ENCODE peak calls at places on chromosome 20, in six cellular contexts. I is HepG2, Q is GM12878, R is H1, T is K562, Z is GM23338. B is an unnamed sample.

GRCh38 chr20:2747676-2748235 is 52.7 kb downstream of the CPXM1 start:
- DNase-seq in I (no peak), Q (no peak), R (no peak), T (no peak), Z (no peak), B (no peak)

GRCh38 chr20:25539742-25540201 is 45.6 kb downstream of the NINL start:
- DNase-seq in I (no peak), Q (no peak), R (no peak), T (no peak), Z (no peak), B (no peak)

GRCh38 chr20:13684566-13685222 is 46.0 kb upstream of the TASP1 start:
- DNase-seq in I (no peak), Q (peak), R (no peak), T (no peak), Z (no peak), B (no peak)

GRCh38 chr20:34364013-34364382 is 925 bp downstream of the ITCH start:
- DNase-seq in I (no peak), Q (no peak), R (no peak), T (no peak), Z (no peak), B (no peak)

GRCh38 chr20:23671479-23671878 is 17.4 kb downstream of the CST4 start:
- DNase-seq in I (no peak), Q (no peak), R (no peak), T (no peak), Z (no peak), B (no peak)

GRCh38 chr20:25076731-25077609 is 5.0 kb downstream of the VSX1 start:
- DNase-seq in I (peak), Q (no peak), R (no peak), T (no peak), Z (peak), B (no peak)

GRCh38 chr20:46229478-46229877 is 78.8 kb downstream of the CDH22 start:
- DNase-seq in I (no peak), Q (no peak), R (no peak), T (no peak), Z (peak), B (no peak)

GRCh38 chr20:21237956-21238355 is 65.2 kb upstream of the XRN2 start:
- DNase-seq in I (no peak), Q (no peak), R (no peak), T (no peak), Z (no peak), B (no peak)

GRCh38 chr20:57849126-57849867 is 139.5 kb upstream of the PMEPA1 start:
- DNase-seq in I (no peak), Q (no peak), R (peak), T (no peak), Z (no peak), B (no peak)

GRCh38 chr20:20956586-20956985 is 149.6 kb downstream of the LINC00237 start:
- DNase-seq in I (no peak), Q (no peak), R (no peak), T (no peak), Z (no peak), B (no peak)

GRCh38 chr20:63441777-63442493 is 30.5 kb downstream of the KCNQ2 start:
- DNase-seq in I (peak), Q (peak), R (peak), T (no peak), Z (peak), B (peak)

GRCh38 chr20:58945967-58946631 is 35.0 kb upstream of the NELFCD start:
- DNase-seq in I (no peak), Q (no peak), R (no peak), T (no peak), Z (no peak), B (no peak)

GRCh38 chr20:16013631-16014030 is 559.6 kb downstream of the KIF16B start:
- DNase-seq in I (no peak), Q (no peak), R (no peak), T (no peak), Z (no peak), B (no peak)

GRCh38 chr20:4898845-4899244 is 102.5 kb downstream of the SLC23A2 start:
- DNase-seq in I (no peak), Q (no peak), R (no peak), T (no peak), Z (no peak), B (no peak)

GRCh38 chr20:44171775-44172571 is 15.0 kb downstream of the JPH2 start:
- DNase-seq in I (no peak), Q (no peak), R (no peak), T (no peak), Z (no peak), B (no peak)

GRCh38 chr20:58340151-58340550 is 30.6 kb downstream of the RAB22A start:
- DNase-seq in I (no peak), Q (no peak), R (no peak), T (no peak), Z (no peak), B (no peak)

GRCh38 chr20:5766085-5766764 is 16.0 kb downstream of the SHLD1 start:
- DNase-seq in I (no peak), Q (no peak), R (no peak), T (no peak), Z (no peak), B (no peak)

GRCh38 chr20:53678315-53678989 is 84.8 kb upstream of the ZNF217 start:
- DNase-seq in I (no peak), Q (no peak), R (no peak), T (no peak), Z (no peak), B (no peak)

GRCh38 chr20:48184229-48184628 is 398.9 kb upstream of the SULF2 start:
- DNase-seq in I (no peak), Q (no peak), R (no peak), T (no peak), Z (no peak), B (no peak)

GRCh38 chr20:61938839-61939690 is 126.6 kb downstream of the TAF4 start:
- DNase-seq in I (no peak), Q (no peak), R (peak), T (no peak), Z (no peak), B (peak)

GRCh38 chr20:58349586-58349985 is 39.4 kb upstream of the VAPB start:
- DNase-seq in I (no peak), Q (no peak), R (no peak), T (no peak), Z (no peak), B (no peak)

GRCh38 chr20:18645851-18646250 is 58.0 kb downstream of the DTD1 start:
- DNase-seq in I (no peak), Q (no peak), R (no peak), T (no peak), Z (peak), B (no peak)

DNA sequence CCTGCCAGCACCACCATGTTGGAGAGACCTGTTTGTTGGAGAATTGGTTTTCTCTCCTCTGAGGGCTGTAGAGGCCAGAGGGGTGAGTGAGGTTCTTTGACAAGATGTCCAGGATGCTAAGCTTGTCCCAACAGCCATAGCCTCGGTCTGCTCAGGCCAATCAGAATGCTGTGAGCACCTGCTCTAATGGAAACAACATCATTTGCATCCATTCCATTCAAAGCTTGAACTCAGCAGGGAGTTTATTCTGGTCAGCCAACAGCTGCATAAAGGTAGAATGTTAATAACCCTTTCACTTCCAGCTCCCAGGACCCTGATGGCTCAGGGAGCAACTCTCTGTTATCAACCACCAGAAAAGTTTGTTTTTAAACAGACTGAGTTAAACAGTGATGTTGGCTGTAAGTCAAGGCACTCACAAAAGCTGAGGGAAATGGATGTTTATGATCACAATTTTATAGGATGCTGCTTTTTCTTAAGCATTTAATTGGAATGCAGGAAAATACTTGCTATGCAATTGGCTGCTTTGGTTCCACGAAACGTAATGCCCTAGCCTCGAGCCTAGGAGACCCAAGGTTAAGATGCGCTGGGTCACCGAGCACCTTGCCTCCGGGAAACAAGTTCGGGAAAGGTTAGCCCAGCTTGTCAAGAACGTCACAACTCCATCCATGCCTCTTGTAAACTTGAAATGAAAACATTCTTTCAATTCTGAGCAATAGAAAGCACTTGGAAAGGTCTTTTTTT is 155.2 kb downstream of the NFATC2 start:
- DNase-seq in I (no peak), Q (no peak), R (peak), T (no peak), Z (peak), B (peak)
- TF ChIP-seq CREB1 in I (no peak), Q (no peak), R (no peak), T (no peak), Z (peak), B (no peak)

GRCh38 chr20:38787870-38788269 is 17.6 kb upstream of the PPP1R16B start:
- DNase-seq in I (no peak), Q (no peak), R (no peak), T (no peak), Z (no peak), B (no peak)

GRCh38 chr20:38791940-38792339 is 13.6 kb upstream of the PPP1R16B start:
- DNase-seq in I (no peak), Q (no peak), R (no peak), T (no peak), Z (no peak), B (no peak)

GRCh38 chr20:38791291-38791690 is 14.2 kb upstream of the PPP1R16B start:
- DNase-seq in I (no peak), Q (no peak), R (no peak), T (no peak), Z (no peak), B (no peak)

GRCh38 chr20:38789503-38790209 is 15.8 kb upstream of the PPP1R16B start:
- DNase-seq in I (no peak), Q (no peak), R (no peak), T (no peak), Z (peak), B (no peak)

DNA sequence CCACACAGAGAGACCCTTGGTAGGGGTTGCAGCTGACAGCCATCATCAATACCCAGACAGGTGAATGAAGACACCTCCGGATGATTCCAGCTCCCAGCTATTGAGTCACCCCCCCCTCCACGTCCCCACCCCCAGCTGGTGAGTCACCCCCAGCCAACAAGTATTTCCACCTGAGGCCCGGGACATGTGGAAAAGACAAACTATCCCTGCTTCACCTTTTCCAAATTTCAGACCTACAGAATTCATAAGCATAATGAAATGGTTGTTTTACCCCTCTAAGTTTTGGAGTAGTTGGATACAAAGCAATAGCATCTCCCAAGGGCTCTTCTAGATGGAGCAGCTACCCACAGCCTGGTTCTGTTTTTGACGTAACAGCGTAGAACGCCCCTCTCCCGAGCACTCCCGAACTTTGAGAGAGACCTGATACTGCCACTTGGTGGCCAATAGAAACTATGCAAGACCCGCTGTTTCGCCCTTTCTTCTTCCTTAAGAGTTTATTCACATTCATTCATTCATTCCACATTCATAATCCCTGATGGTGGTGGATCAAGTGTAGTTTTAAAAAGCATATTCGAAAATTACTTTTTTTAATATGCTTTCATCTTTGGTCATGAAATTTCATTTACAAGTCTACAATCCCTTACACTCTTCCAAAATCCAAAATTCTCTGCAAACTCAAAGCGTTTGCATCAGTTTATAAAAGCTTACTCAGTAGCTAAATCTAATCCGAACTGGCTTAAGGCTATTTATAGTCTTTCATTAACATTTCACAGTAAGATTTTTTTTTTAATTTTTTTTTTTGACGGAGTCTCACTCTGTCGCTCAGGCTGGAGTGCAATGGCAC is 15.1 kb upstream of the PPP1R16B start:
- DNase-seq in I (peak), Q (no peak), R (no peak), T (peak), Z (peak), B (peak)
- TF ChIP-seq CREB1 in I (no peak), Q (no peak), R (no peak), T (no peak), Z (no peak), B (no peak)

DNA sequence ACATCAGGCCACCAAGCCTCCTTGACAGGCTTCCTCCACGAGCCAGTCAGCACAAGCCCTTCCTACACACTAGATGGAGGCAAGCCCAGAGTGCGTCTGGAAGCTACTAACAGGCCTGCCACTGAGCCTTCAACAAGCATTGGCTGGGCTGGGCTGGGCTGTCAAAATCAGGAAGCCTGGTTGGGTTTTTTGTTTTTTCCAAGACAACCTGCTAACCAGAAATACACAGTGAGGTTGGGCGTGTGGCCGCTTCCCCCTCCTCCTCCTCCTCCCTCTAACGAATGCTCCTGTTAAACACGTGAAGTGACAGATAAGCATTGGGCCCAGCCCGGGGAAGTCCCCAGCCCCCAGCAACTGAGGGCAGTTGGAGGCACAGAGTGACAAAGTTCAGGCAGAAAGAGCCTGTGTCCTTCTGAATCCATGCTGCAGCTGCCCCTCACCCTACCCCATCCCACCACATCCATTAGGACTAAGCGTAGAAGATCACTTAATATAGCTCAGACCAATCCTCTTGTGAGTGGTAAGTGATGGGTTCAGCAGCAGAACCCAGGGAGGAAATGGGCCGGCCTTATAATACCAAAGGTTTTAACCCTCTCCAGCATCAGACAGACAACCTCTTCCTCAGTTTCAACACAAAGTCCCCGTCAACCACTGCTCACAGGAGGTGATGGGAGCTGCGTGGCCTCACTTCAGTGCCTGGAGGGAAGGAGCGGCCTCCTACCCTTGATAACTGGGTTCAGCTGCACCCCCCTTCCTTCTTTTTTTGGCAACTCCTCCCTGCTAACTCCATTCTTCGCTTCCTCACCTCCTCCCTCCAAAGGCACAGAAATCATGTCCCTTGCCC is 1.1 kb downstream of the NFATC2 start:
- DNase-seq in I (peak), Q (no peak), R (no peak), T (peak), Z (peak), B (peak)
- TF ChIP-seq CREB1 in I (no peak), Q (no peak), R (no peak), T (no peak), Z (no peak), B (no peak)

GRCh38 chr20:19777981-19778380 is 19.9 kb downstream of the RIN2 start:
- DNase-seq in I (no peak), Q (no peak), R (no peak), T (no peak), Z (no peak), B (no peak)
- TF ChIP-seq CREB1 in I (no peak), Q (no peak), R (no peak), T (no peak), Z (no peak), B (no peak)

GRCh38 chr20:10763117-10763516 is 89.3 kb upstream of the JAG1 start:
- DNase-seq in I (no peak), Q (no peak), R (no peak), T (no peak), Z (peak), B (no peak)
- TF ChIP-seq CREB1 in I (no peak), Q (no peak), R (no peak), T (no peak), Z (no peak), B (no peak)

GRCh38 chr20:36472656-36473071 is 68.7 kb upstream of the MYL9 start:
- DNase-seq in I (no peak), Q (no peak), R (peak), T (peak), Z (peak), B (peak)
- TF ChIP-seq CREB1 in I (no peak), Q (no peak), R (no peak), T (no peak), Z (no peak), B (no peak)

GRCh38 chr20:41887500-41887899 is 269.3 kb upstream of the CHD6 start:
- DNase-seq in I (no peak), Q (no peak), R (no peak), T (no peak), Z (no peak), B (no peak)

GRCh38 chr20:41892031-41892430 is 273.9 kb upstream of the CHD6 start:
- DNase-seq in I (no peak), Q (no peak), R (no peak), T (no peak), Z (no peak), B (no peak)

GRCh38 chr20:41888434-41888833 is 270.3 kb upstream of the CHD6 start:
- DNase-seq in I (no peak), Q (no peak), R (no peak), T (no peak), Z (no peak), B (no peak)

GRCh38 chr20:41889871-41890224 is 271.7 kb upstream of the CHD6 start:
- DNase-seq in I (no peak), Q (no peak), R (no peak), T (no peak), Z (no peak), B (no peak)

GRCh38 chr20:41889125-41889870 is 271.1 kb upstream of the CHD6 start:
- DNase-seq in I (peak), Q (no peak), R (no peak), T (peak), Z (peak), B (peak)
- TF ChIP-seq CREB1 in I (no peak), Q (no peak), R (no peak), T (no peak), Z (no peak), B (no peak)

GRCh38 chr20:7858851-7859250 is 81.4 kb downstream of the HAO1 start:
- DNase-seq in I (no peak), Q (no peak), R (no peak), T (no peak), Z (no peak), B (no peak)

GRCh38 chr20:7853493-7853892 is 86.8 kb downstream of the HAO1 start:
- DNase-seq in I (no peak), Q (no peak), R (no peak), T (no peak), Z (no peak), B (no peak)

GRCh38 chr20:7855545-7855944 is 84.7 kb downstream of the HAO1 start:
- DNase-seq in I (no peak), Q (no peak), R (no peak), T (no peak), Z (no peak), B (no peak)

GRCh38 chr20:7856756-7857155 is 83.5 kb downstream of the HAO1 start:
- DNase-seq in I (no peak), Q (no peak), R (no peak), T (no peak), Z (no peak), B (no peak)

DNA sequence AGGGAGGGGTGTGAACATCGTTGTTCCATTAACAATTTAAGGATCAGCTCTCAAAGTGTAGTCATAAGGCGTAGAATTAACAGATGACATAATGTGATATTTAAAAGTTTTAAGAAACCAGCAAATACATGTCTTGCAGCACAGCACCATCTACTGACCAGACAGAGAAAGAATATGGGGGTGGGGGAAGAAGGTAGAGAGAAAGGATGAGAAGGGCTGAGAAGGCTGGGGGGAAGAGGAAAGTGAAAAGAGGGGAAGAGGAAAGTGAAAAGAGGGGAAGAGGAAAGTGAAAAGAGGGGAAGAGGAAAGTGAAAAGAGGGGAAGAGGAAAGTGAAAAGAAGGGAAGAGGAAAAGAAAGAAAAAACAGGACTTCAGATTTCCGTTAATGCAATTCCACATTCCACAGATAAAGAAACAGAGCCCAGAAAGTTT is 80.9 kb downstream of the HAO1 start:
- DNase-seq in I (peak), Q (peak), R (no peak), T (peak), Z (peak), B (peak)
- TF ChIP-seq CREB1 in I (no peak), Q (no peak), R (no peak), T (no peak), Z (no peak), B (no peak)